ENCODE peak calls at places on chromosomes 1 and 21, in nine cellular contexts. One of them, this sample, is unnamed.

GRCh38 chr1:184867866-184868585 is 106.3 kb downstream of the NIBAN1 start:
- DNase-seq in upper lobe of right lung: no peak
- DNase-seq in GM12865: peak
- DNase-seq in choroid plexus epithelial cell: no peak
- DNase-seq in uterus: no peak
- DNase-seq in mucosa of descending colon: no peak
- DNase-seq in dorsolateral prefrontal cortex: no peak
- DNase-seq in CD8-positive, alpha-beta T cell: no peak
- DNase-seq in ovary: no peak
- DNase-seq in this sample: no peak

GRCh38 chr1:16145030-16145987 is 10.6 kb downstream of the EPHA2 start:
- DNase-seq in uterus: peak
- DNase-seq in choroid plexus epithelial cell: peak
- DNase-seq in mucosa of descending colon: peak
- DNase-seq in ovary: peak
- DNase-seq in dorsolateral prefrontal cortex: no peak
- DNase-seq in CD8-positive, alpha-beta T cell: no peak
- DNase-seq in GM12865: no peak
- DNase-seq in upper lobe of right lung: peak
- DNase-seq in this sample: peak

GRCh38 chr1:225450491-225451191 is 22.8 kb upstream of the LBR start:
- DNase-seq in upper lobe of right lung: peak
- DNase-seq in uterus: peak
- DNase-seq in CD8-positive, alpha-beta T cell: no peak
- DNase-seq in choroid plexus epithelial cell: no peak
- DNase-seq in dorsolateral prefrontal cortex: no peak
- DNase-seq in mucosa of descending colon: peak
- DNase-seq in ovary: no peak
- DNase-seq in GM12865: no peak
- DNase-seq in this sample: no peak

GRCh38 chr21:46051821-46052675 is 45.9 kb upstream of the COL6A2 start:
- DNase-seq in GM12865: no peak
- DNase-seq in ovary: peak
- DNase-seq in dorsolateral prefrontal cortex: no peak
- DNase-seq in mucosa of descending colon: no peak
- DNase-seq in upper lobe of right lung: no peak
- DNase-seq in CD8-positive, alpha-beta T cell: no peak
- DNase-seq in uterus: no peak
- DNase-seq in choroid plexus epithelial cell: no peak
- DNase-seq in this sample: no peak

GRCh38 chr21:41750051-41750450 is 16.8 kb downstream of the RIPK4 start:
- DNase-seq in upper lobe of right lung: no peak
- DNase-seq in GM12865: no peak
- DNase-seq in dorsolateral prefrontal cortex: no peak
- DNase-seq in mucosa of descending colon: peak
- DNase-seq in uterus: no peak
- DNase-seq in ovary: no peak
- DNase-seq in choroid plexus epithelial cell: no peak
- DNase-seq in CD8-positive, alpha-beta T cell: no peak
- DNase-seq in this sample: no peak

GRCh38 chr1:151478923-151479322 is 19.6 kb upstream of the POGZ start:
- DNase-seq in dorsolateral prefrontal cortex: no peak
- DNase-seq in mucosa of descending colon: no peak
- DNase-seq in GM12865: no peak
- DNase-seq in uterus: no peak
- DNase-seq in upper lobe of right lung: no peak
- DNase-seq in CD8-positive, alpha-beta T cell: no peak
- DNase-seq in choroid plexus epithelial cell: peak
- DNase-seq in ovary: no peak
- DNase-seq in this sample: no peak

GRCh38 chr1:174022080-174022975 is at the start of gene RC3H1:
- DNase-seq in mucosa of descending colon: peak
- DNase-seq in choroid plexus epithelial cell: peak
- DNase-seq in ovary: peak
- DNase-seq in upper lobe of right lung: peak
- DNase-seq in CD8-positive, alpha-beta T cell: peak
- DNase-seq in GM12865: peak
- DNase-seq in dorsolateral prefrontal cortex: peak
- DNase-seq in uterus: peak
- DNase-seq in this sample: peak

GRCh38 chr1:63662846-63663245 is 69.6 kb downstream of the PGM1 start:
- DNase-seq in ovary: no peak
- DNase-seq in GM12865: no peak
- DNase-seq in dorsolateral prefrontal cortex: no peak
- DNase-seq in mucosa of descending colon: no peak
- DNase-seq in upper lobe of right lung: no peak
- DNase-seq in choroid plexus epithelial cell: no peak
- DNase-seq in CD8-positive, alpha-beta T cell: no peak
- DNase-seq in uterus: no peak
- DNase-seq in this sample: peak

GRCh38 chr1:50967416-50968020 is 2.5 kb upstream of the CDKN2C start:
- DNase-seq in GM12865: peak
- DNase-seq in uterus: no peak
- DNase-seq in upper lobe of right lung: no peak
- DNase-seq in ovary: no peak
- DNase-seq in mucosa of descending colon: no peak
- DNase-seq in dorsolateral prefrontal cortex: no peak
- DNase-seq in CD8-positive, alpha-beta T cell: no peak
- DNase-seq in choroid plexus epithelial cell: peak
- DNase-seq in this sample: no peak

GRCh38 chr21:46114963-46115362 is 17.1 kb downstream of the COL6A2 start:
- DNase-seq in mucosa of descending colon: no peak
- DNase-seq in GM12865: no peak
- DNase-seq in choroid plexus epithelial cell: no peak
- DNase-seq in upper lobe of right lung: no peak
- DNase-seq in CD8-positive, alpha-beta T cell: no peak
- DNase-seq in ovary: peak
- DNase-seq in uterus: no peak
- DNase-seq in dorsolateral prefrontal cortex: no peak
- DNase-seq in this sample: no peak

GRCh38 chr1:30216602-30217001 is 506.8 kb downstream of the MATN1 start:
- DNase-seq in mucosa of descending colon: no peak
- DNase-seq in CD8-positive, alpha-beta T cell: no peak
- DNase-seq in GM12865: no peak
- DNase-seq in dorsolateral prefrontal cortex: no peak
- DNase-seq in choroid plexus epithelial cell: no peak
- DNase-seq in uterus: no peak
- DNase-seq in ovary: no peak
- DNase-seq in upper lobe of right lung: no peak
- DNase-seq in this sample: no peak

GRCh38 chr21:37072239-37072987 is 458 bp downstream of the PIGP start:
- DNase-seq in ovary: peak
- DNase-seq in uterus: peak
- DNase-seq in dorsolateral prefrontal cortex: peak
- DNase-seq in GM12865: no peak
- DNase-seq in upper lobe of right lung: peak
- DNase-seq in CD8-positive, alpha-beta T cell: peak
- DNase-seq in mucosa of descending colon: no peak
- DNase-seq in choroid plexus epithelial cell: peak
- DNase-seq in this sample: peak

GRCh38 chr1:209657140-209657879 is 5.1 kb upstream of the LAMB3 start:
- DNase-seq in mucosa of descending colon: no peak
- DNase-seq in ovary: no peak
- DNase-seq in upper lobe of right lung: no peak
- DNase-seq in uterus: no peak
- DNase-seq in GM12865: peak
- DNase-seq in CD8-positive, alpha-beta T cell: no peak
- DNase-seq in choroid plexus epithelial cell: peak
- DNase-seq in dorsolateral prefrontal cortex: no peak
- DNase-seq in this sample: peak

GRCh38 chr21:34988139-34988538 is 61.0 kb downstream of the RUNX1 start:
- DNase-seq in CD8-positive, alpha-beta T cell: no peak
- DNase-seq in choroid plexus epithelial cell: peak
- DNase-seq in uterus: no peak
- DNase-seq in mucosa of descending colon: no peak
- DNase-seq in GM12865: no peak
- DNase-seq in upper lobe of right lung: no peak
- DNase-seq in ovary: no peak
- DNase-seq in dorsolateral prefrontal cortex: no peak
- DNase-seq in this sample: no peak

GRCh38 chr21:38081663-38082062 is 165.4 kb upstream of the KCNJ6 start:
- DNase-seq in choroid plexus epithelial cell: no peak
- DNase-seq in dorsolateral prefrontal cortex: no peak
- DNase-seq in mucosa of descending colon: no peak
- DNase-seq in uterus: no peak
- DNase-seq in GM12865: no peak
- DNase-seq in CD8-positive, alpha-beta T cell: no peak
- DNase-seq in upper lobe of right lung: no peak
- DNase-seq in ovary: no peak
- DNase-seq in this sample: no peak

GRCh38 chr1:64268653-64269557 is 65.5 kb downstream of the UBE2U start:
- DNase-seq in CD8-positive, alpha-beta T cell: peak
- DNase-seq in uterus: peak
- DNase-seq in upper lobe of right lung: no peak
- DNase-seq in mucosa of descending colon: no peak
- DNase-seq in dorsolateral prefrontal cortex: peak
- DNase-seq in GM12865: peak
- DNase-seq in ovary: peak
- DNase-seq in choroid plexus epithelial cell: peak
- DNase-seq in this sample: peak

GRCh38 chr1:234969630-234970370 is 158.8 kb downstream of the TOMM20 start:
- DNase-seq in dorsolateral prefrontal cortex: peak
- DNase-seq in ovary: peak
- DNase-seq in uterus: peak
- DNase-seq in GM12865: no peak
- DNase-seq in upper lobe of right lung: peak
- DNase-seq in choroid plexus epithelial cell: peak
- DNase-seq in mucosa of descending colon: no peak
- DNase-seq in CD8-positive, alpha-beta T cell: no peak
- DNase-seq in this sample: peak
- H3K4me3 ChIP-seq in dorsolateral prefrontal cortex: peak
- H3K4me3 ChIP-seq in ovary: peak
- H3K4me3 ChIP-seq in uterus: peak
- H3K4me3 ChIP-seq in GM12865: no peak
- H3K4me3 ChIP-seq in upper lobe of right lung: peak
- H3K4me3 ChIP-seq in choroid plexus epithelial cell: peak
- H3K4me3 ChIP-seq in mucosa of descending colon: no peak
- H3K4me3 ChIP-seq in CD8-positive, alpha-beta T cell: no peak
- H3K4me3 ChIP-seq in this sample: peak

DNA sequence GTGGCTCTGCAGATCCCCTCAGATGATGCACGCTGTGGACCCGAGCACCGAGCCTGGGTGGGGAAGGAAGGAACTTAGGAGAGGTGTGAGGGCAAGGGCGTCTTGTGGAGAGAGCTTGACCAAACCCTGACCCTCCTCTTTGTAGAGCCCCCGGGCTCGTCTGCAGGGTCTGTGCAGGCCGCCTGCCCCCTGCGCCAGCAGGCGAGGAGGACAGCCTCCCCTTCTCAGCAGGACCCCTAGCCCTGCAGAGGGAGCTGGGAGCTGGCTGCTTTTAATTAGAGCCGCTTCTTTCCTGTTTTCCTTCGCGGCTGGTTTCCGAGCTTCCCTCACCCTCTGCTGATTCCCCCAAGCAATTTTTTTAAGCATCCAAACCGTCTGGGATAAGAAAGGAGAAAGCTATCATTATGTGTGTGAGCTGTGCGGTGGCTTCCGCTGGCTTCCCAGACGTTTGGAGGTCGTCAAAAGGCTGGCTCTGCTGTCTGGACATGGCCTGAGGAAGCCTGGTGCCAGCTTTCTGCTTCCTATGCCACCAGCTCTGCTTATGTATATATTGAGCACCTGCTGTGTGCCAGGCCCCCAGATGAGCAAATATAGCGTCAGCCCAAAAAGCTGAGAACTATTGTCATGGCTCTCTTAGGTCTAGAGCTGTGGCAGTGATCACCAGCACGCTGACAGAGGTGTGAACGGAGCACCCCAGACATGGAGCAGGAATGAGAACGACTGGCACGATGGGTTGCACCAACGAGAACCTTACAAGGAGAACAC is 160.2 kb upstream of the IRF2BP2 start:
- DNase-seq in uterus: no peak
- DNase-seq in GM12865: no peak
- DNase-seq in dorsolateral prefrontal cortex: no peak
- DNase-seq in CD8-positive, alpha-beta T cell: no peak
- DNase-seq in choroid plexus epithelial cell: peak
- DNase-seq in ovary: no peak
- DNase-seq in upper lobe of right lung: no peak
- DNase-seq in mucosa of descending colon: no peak
- DNase-seq in this sample: peak
- TF ChIP-seq CTCF in uterus: no peak
- TF ChIP-seq CTCF in GM12865: no peak
- TF ChIP-seq CTCF in dorsolateral prefrontal cortex: no peak
- TF ChIP-seq CTCF in CD8-positive, alpha-beta T cell: no peak
- TF ChIP-seq CTCF in choroid plexus epithelial cell: peak
- TF ChIP-seq CTCF in ovary: no peak
- TF ChIP-seq CTCF in upper lobe of right lung: no peak
- TF ChIP-seq CTCF in mucosa of descending colon: no peak
- TF ChIP-seq CTCF in this sample: no peak

DNA sequence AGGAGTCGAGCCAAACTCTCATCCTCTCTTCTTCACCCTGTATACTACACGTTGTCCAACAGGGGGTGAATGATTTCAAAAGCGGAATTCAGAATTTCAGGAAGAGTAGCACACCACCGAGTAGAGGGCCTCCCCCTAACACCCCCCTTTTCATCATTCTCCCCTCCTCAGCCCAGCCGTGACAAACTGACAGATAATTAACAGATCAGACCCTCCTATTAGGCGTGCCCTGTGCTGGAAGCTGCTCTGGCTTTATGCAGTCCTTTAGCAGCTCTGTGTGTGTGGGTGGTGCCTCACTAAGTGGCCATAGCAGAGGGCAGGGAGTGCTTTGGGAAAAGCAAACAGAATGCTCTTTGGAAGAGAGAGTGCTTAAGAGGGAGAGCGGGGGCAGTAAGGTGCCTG is 44.3 kb downstream of the PEX14 start:
- DNase-seq in uterus: no peak
- DNase-seq in upper lobe of right lung: no peak
- DNase-seq in mucosa of descending colon: no peak
- DNase-seq in GM12865: no peak
- DNase-seq in dorsolateral prefrontal cortex: no peak
- DNase-seq in CD8-positive, alpha-beta T cell: no peak
- DNase-seq in choroid plexus epithelial cell: no peak
- DNase-seq in ovary: no peak
- DNase-seq in this sample: no peak
- H3K4me3 ChIP-seq in uterus: no peak
- H3K4me3 ChIP-seq in upper lobe of right lung: no peak
- H3K4me3 ChIP-seq in mucosa of descending colon: no peak
- H3K4me3 ChIP-seq in GM12865: no peak
- H3K4me3 ChIP-seq in dorsolateral prefrontal cortex: no peak
- H3K4me3 ChIP-seq in CD8-positive, alpha-beta T cell: no peak
- H3K4me3 ChIP-seq in choroid plexus epithelial cell: no peak
- H3K4me3 ChIP-seq in ovary: no peak
- H3K4me3 ChIP-seq in this sample: no peak

DNA sequence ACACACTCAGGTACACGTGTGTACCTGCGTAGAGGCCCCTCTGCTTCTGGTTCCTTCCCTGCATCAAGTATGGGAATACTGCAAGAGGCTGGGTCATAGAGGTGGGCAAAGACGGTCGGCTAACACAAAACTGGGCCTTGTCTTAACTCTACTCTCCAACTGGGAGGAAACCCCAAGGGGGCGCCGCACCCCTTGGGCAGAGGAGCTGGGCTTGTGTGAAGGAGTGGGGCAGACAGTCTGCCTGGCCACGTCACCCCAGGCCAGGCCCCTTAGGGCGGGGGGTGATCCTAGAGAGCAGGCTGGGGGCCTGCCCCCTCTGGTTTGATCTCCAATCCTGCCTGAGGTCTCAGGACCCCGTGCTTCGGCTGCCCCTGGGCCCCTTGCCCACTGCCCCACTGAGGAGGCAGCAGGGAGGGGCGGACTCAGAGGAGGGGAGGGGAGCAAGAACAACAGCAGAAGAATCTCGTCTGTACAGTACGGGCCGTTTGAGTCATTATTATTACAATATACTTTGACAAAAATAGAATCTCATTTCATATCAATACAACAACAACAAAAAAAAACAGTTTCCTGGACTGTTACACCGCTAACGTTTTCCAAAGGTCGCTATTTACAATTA is 34.7 kb downstream of the MEF2D start:
- DNase-seq in dorsolateral prefrontal cortex: no peak
- DNase-seq in upper lobe of right lung: no peak
- DNase-seq in mucosa of descending colon: no peak
- DNase-seq in GM12865: no peak
- DNase-seq in ovary: no peak
- DNase-seq in CD8-positive, alpha-beta T cell: no peak
- DNase-seq in uterus: no peak
- DNase-seq in choroid plexus epithelial cell: peak
- DNase-seq in this sample: no peak
- TF ChIP-seq CTCF in dorsolateral prefrontal cortex: no peak
- TF ChIP-seq CTCF in upper lobe of right lung: no peak
- TF ChIP-seq CTCF in mucosa of descending colon: no peak
- TF ChIP-seq CTCF in GM12865: no peak
- TF ChIP-seq CTCF in ovary: no peak
- TF ChIP-seq CTCF in CD8-positive, alpha-beta T cell: no peak
- TF ChIP-seq CTCF in uterus: no peak
- TF ChIP-seq CTCF in choroid plexus epithelial cell: peak
- TF ChIP-seq CTCF in this sample: peak